ENCODE peak calls at places on chromosomes 11 and 22, in ten cellular contexts. B is testis, L is heart left ventricle, O is mesenchymal stem cell, I is kidney, M is HCT116, N is mesendoderm, X is thoracic aorta, E is body of pancreas, W is sigmoid colon. V is an unnamed sample.

GRCh38 chr22:34070051-34070450 is 149.8 kb upstream of the LARGE1 start:
- DNase-seq in B (no peak), L (no peak), O (no peak), I (no peak), M (no peak), N (no peak), X (no peak), E (no peak), W (no peak), V (no peak)

GRCh38 chr11:2664331-2664730 is 35.5 kb downstream of the KCNQ1OT1 start:
- DNase-seq in B (no peak), L (no peak), O (no peak), I (peak; percentile 35), M (no peak), N (no peak), X (no peak), E (peak; percentile 3), W (peak; percentile 49), V (no peak)

GRCh38 chr22:47247609-47248240 is 485.3 kb downstream of the TBC1D22A start:
- DNase-seq in B (no peak), L (no peak), O (no peak), I (no peak), M (no peak), N (no peak), X (no peak), E (no peak), W (no peak), V (no peak)

GRCh38 chr11:12285106-12285505 is 92.3 kb upstream of the PARVA start:
- DNase-seq in B (peak; percentile 8), L (no peak), O (peak; percentile 99), I (no peak), M (no peak), N (no peak), X (no peak), E (no peak), W (no peak), V (peak; percentile 76)

GRCh38 chr11:65116370-65117205 is 913 bp downstream of the ZNHIT2 start:
- DNase-seq in B (peak; percentile 38), L (peak; percentile 20), O (peak; percentile 64), I (peak; percentile 88), M (no peak), N (peak; percentile 52), X (no peak), E (peak; percentile 47), W (peak; percentile 70), V (peak; percentile 75)

GRCh38 chr11:76234704-76235232 is 28.5 kb upstream of the WNT11 start:
- DNase-seq in B (no peak), L (no peak), O (peak; percentile 86), I (peak; percentile 84), M (no peak), N (no peak), X (peak; percentile 7), E (no peak), W (peak; percentile 84), V (no peak)

GRCh38 chr22:46267431-46268279 is at the start of gene TTC38:
- DNase-seq in B (peak; percentile 93), L (peak; percentile 96), O (peak; percentile 87), I (peak; percentile 96), M (peak; percentile 75), N (peak; percentile 77), X (peak; percentile 64), E (peak; percentile 96), W (peak; percentile 96), V (peak; percentile 94)

GRCh38 chr11:66863428-66864125 is 6.7 kb downstream of the LRFN4 start:
- DNase-seq in B (no peak), L (no peak), O (no peak), I (peak; percentile 75), M (no peak), N (no peak), X (no peak), E (no peak), W (no peak), V (no peak)

DNA sequence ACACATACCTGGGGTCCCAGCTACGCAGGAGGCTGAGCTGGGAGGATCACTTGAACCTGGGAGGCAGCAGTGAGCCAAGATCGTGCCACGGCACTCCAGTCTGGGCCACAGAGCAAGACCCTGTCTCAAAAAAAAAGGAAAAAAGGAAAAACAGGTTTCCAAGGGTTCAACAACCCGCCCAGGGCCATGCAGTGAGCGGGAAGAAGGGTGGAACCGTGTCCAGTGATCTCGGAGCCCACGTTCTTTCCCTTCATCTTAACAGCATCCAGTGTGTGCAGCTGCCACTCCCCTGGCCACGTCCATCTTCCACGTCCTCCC is 14.9 kb upstream of the LRP5 start:
- DNase-seq in B (no peak), L (no peak), O (no peak), I (no peak), M (no peak), N (no peak), X (no peak), E (no peak), W (no peak), V (no peak)
- H3K4me3 ChIP-seq in B (no peak overlapping the region), L (no peak overlapping the region), O (no peak overlapping the region), I (no peak overlapping the region), M (no peak overlapping the region), N (no peak overlapping the region), X (peak overlapping the region; percentile 59), E (no peak overlapping the region), W (no peak overlapping the region), V (no peak overlapping the region)

DNA sequence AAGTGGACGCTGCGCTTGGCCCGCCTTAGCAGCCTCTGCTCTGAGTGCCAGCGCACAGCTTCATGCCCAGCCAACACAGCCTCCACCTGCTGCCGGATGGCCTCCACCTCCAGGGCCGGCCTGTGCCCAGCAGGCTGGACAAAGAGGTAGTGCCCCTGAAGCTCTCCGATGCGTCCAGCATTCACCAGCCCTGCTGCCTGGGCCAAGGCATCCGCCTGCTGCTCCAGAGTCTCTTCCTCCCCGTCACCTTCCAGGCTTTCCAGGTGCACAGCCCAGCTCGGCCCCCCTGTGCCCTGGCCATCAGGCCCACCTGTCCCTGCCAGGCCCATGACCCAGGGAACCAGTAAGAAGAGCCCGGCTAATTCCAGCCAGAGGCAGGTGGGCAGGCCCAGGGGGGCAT is 2.5 kb downstream of the PCSK7 start:
- DNase-seq in B (no peak), L (no peak), O (no peak), I (peak; percentile 69), M (no peak), N (no peak), X (no peak), E (no peak), W (peak; percentile 61), V (no peak)
- H3K4me1 ChIP-seq in B (peaks cover 18% of the 10 kb centered on the region), L (peaks cover 37% of the 10 kb centered on the region), O (peaks cover 1% of the 10 kb centered on the region), I (peaks cover 12% of the 10 kb centered on the region), M (peaks cover 14% of the 10 kb centered on the region), N (no peaks in the 10 kb centered on the region), X (peaks cover 41% of the 10 kb centered on the region), E (peaks cover 37% of the 10 kb centered on the region), W (peaks cover 50% of the 10 kb centered on the region), V (peaks cover 34% of the 10 kb centered on the region)

GRCh38 chr22:36125434-36125833 is 35.1 kb downstream of the APOL3 start:
- DNase-seq in B (no peak), L (no peak), O (no peak), I (no peak), M (no peak), N (no peak), X (no peak), E (no peak), W (no peak), V (no peak)

GRCh38 chr22:36129985-36130384 is 30.6 kb downstream of the APOL3 start:
- DNase-seq in B (no peak), L (no peak), O (no peak), I (no peak), M (no peak), N (no peak), X (no peak), E (no peak), W (no peak), V (no peak)

GRCh38 chr22:36123673-36124630 is 36.6 kb downstream of the APOL3 start:
- DNase-seq in B (peak; percentile 96), L (peak; percentile 94), O (peak; percentile 94), I (peak; percentile 99), M (peak; percentile 83), N (peak; percentile 96), X (peak; percentile 76), E (peak; percentile 98), W (peak; percentile 98), V (peak; percentile 98)

GRCh38 chr22:36131907-36132306 is 28.6 kb downstream of the APOL3 start:
- DNase-seq in B (no peak), L (no peak), O (no peak), I (peak; percentile 33), M (no peak), N (no peak), X (no peak), E (no peak), W (no peak), V (no peak)

GRCh38 chr22:36125994-36126531 is 34.5 kb downstream of the APOL3 start:
- DNase-seq in B (no peak), L (no peak), O (no peak), I (peak; percentile 10), M (no peak), N (no peak), X (no peak), E (no peak), W (no peak), V (no peak)
- H3K4me3 ChIP-seq in B (no peak overlapping the region), L (no peak overlapping the region), O (no peak overlapping the region), I (no peak overlapping the region), M (no peak overlapping the region), N (no peak overlapping the region), X (no peak overlapping the region), E (no peak overlapping the region), W (no peak overlapping the region), V (no peak overlapping the region)

GRCh38 chr11:96309643-96310017 is 33.4 kb downstream of the MAML2 start:
- DNase-seq in B (no peak), L (no peak), O (no peak), I (no peak), M (no peak), N (no peak), X (no peak), E (no peak), W (no peak), V (no peak)

GRCh38 chr11:96309001-96309642 is 33.9 kb downstream of the MAML2 start:
- DNase-seq in B (no peak), L (no peak), O (no peak), I (no peak), M (no peak), N (peak; percentile 34), X (no peak), E (no peak), W (no peak), V (peak; percentile 42)

GRCh38 chr11:96306600-96306932 is 36.4 kb downstream of the MAML2 start:
- DNase-seq in B (no peak), L (no peak), O (no peak), I (no peak), M (peak; percentile 12), N (peak; percentile 21), X (no peak), E (no peak), W (no peak), V (no peak)

GRCh38 chr11:96307748-96308133 is 35.3 kb downstream of the MAML2 start:
- DNase-seq in B (no peak), L (no peak), O (peak; percentile 92), I (no peak), M (peak; percentile 84), N (peak; percentile 24), X (no peak), E (no peak), W (no peak), V (peak; percentile 83)

DNA sequence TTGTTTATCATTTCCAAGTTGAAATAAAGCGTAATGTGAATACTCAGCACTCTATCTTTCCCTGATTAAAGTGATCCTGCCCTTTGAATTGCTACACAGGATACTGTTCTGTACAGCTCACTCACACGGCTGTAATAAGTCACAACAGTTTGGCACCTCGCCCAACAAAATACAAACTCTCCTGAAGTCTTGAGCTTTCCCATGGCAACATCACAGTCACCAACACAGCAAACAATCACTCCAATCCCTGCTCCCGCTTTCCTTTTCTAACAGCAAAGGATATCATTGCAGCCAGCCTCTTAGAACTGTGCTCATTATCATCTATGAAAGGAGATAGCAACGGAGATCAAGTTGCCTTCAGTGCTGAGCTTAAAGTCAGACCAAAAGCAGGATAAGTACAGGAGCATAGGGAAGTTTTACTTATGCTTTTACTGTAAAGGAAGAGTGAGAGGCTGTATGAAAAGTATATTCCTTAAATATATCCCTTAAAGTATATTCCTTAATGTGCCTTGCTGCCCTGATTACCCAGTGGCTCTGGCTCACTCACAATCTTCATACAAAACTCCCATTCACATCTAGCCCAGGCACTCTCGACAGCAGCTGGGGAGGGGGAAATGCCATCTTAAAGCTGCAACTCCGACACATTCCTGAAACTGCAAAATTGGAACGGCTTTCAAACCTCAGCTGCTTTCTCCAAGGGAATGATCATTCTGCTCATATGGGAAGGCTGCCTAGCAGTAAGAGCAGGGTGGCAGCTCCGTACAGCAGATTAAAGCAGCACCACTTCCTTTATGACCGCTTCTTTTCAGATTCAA is 35.9 kb downstream of the MAML2 start:
- DNase-seq in B (peak; percentile 79), L (peak; percentile 90), O (peak; percentile 100), I (peak; percentile 72), M (peak; percentile 95), N (peak; percentile 95), X (peak; percentile 96), E (peak; percentile 93), W (peak; percentile 90), V (peak; percentile 99)
- H3K4me1 ChIP-seq in B (peaks cover 33% of the 10 kb centered on the region), L (peaks cover 95% of the 10 kb centered on the region), O (peaks cover 6% of the 10 kb centered on the region), I (peaks cover 44% of the 10 kb centered on the region), M (peaks cover 55% of the 10 kb centered on the region), N (peaks cover 1% of the 10 kb centered on the region), X (peaks cover 69% of the 10 kb centered on the region), E (peaks cover 52% of the 10 kb centered on the region), W (peaks cover 60% of the 10 kb centered on the region), V (peaks cover 93% of the 10 kb centered on the region)

V was measured in adipocyte.